ENCODE peak calls at places on chromosomes 1 and 21, in ten cellular contexts. U is PC-3, D is WTC11, A is breast epithelium, V is omental fat pad, E is dorsolateral prefrontal cortex, J is astrocyte, S is HepG2, P is AG10803, R is upper lobe of right lung. C is an unnamed sample.

GRCh38 chr1:33036051-33036525 is 595 bp downstream of the AK2 start:
- DNase-seq in U (peak), D (no peak), A (no peak), V (no peak), E (no peak), J (no peak), S (peak), P (peak), R (no peak), C (no peak)

GRCh38 chr1:228900099-228900965 is 165.1 kb downstream of the RHOU start:
- DNase-seq in U (no peak), D (no peak), A (peak), V (no peak), E (no peak), J (peak), S (no peak), P (no peak), R (no peak), C (no peak)

GRCh38 chr1:116770625-116771024 is 16.4 kb downstream of the CD2 start:
- DNase-seq in U (no peak), D (no peak), A (no peak), V (no peak), E (no peak), J (no peak), S (no peak), P (no peak), R (no peak), C (no peak)

GRCh38 chr1:180585994-180586359 is 27.2 kb downstream of the OVAAL start:
- DNase-seq in U (no peak), D (no peak), A (no peak), V (no peak), E (no peak), J (no peak), S (no peak), P (no peak), R (no peak), C (no peak)

GRCh38 chr1:9451086-9451485 is 88.2 kb upstream of the SLC25A33 start:
- DNase-seq in U (no peak), D (no peak), A (no peak), V (no peak), E (no peak), J (no peak), S (no peak), P (no peak), R (no peak), C (no peak)

GRCh38 chr1:150165622-150166612 is 16.2 kb downstream of the PLEKHO1 start:
- DNase-seq in U (peak), D (peak), A (no peak), V (no peak), E (no peak), J (no peak), S (peak), P (peak), R (no peak), C (peak)

GRCh38 chr21:33076600-33077329 is 6.8 kb downstream of the OLIG1 start:
- DNase-seq in U (no peak), D (no peak), A (no peak), V (no peak), E (no peak), J (no peak), S (no peak), P (no peak), R (no peak), C (no peak)

GRCh38 chr1:51898090-51898734 is 19.7 kb upstream of the NRDC start:
- DNase-seq in U (peak), D (no peak), A (no peak), V (no peak), E (no peak), J (peak), S (no peak), P (peak), R (no peak), C (no peak)

GRCh38 chr1:233020441-233020840 is 70.0 kb downstream of the NTPCR start:
- DNase-seq in U (no peak), D (no peak), A (no peak), V (no peak), E (no peak), J (peak), S (no peak), P (no peak), R (no peak), C (no peak)

GRCh38 chr1:226627050-226627755 is 78.6 kb downstream of the STUM start:
- DNase-seq in U (no peak), D (no peak), A (no peak), V (no peak), E (no peak), J (no peak), S (no peak), P (no peak), R (peak), C (peak)

GRCh38 chr21:38985423-38986378 is 180.0 kb downstream of the ETS2 start:
- DNase-seq in U (no peak), D (no peak), A (peak), V (peak), E (no peak), J (peak), S (no peak), P (peak), R (peak), C (no peak)

GRCh38 chr1:77857557-77857956 is 30.9 kb upstream of the NEXN start:
- DNase-seq in U (no peak), D (no peak), A (no peak), V (no peak), E (no peak), J (peak), S (no peak), P (peak), R (no peak), C (no peak)

GRCh38 chr1:32074841-32075240 is 2.1 kb downstream of the TMEM39B start:
- DNase-seq in U (no peak), D (no peak), A (no peak), V (no peak), E (no peak), J (no peak), S (no peak), P (no peak), R (no peak), C (no peak)

GRCh38 chr1:68819190-68819829 is 322.4 kb upstream of the DEPDC1 start:
- DNase-seq in U (peak), D (peak), A (no peak), V (no peak), E (no peak), J (peak), S (no peak), P (peak), R (no peak), C (no peak)

GRCh38 chr1:161079436-161080110 is 9.8 kb downstream of the NECTIN4 start:
- DNase-seq in U (no peak), D (no peak), A (no peak), V (no peak), E (no peak), J (no peak), S (no peak), P (no peak), R (no peak), C (no peak)

GRCh38 chr1:60388092-60388987 is 314.8 kb upstream of the C1orf87 start:
- DNase-seq in U (peak), D (no peak), A (no peak), V (no peak), E (no peak), J (peak), S (no peak), P (no peak), R (no peak), C (no peak)

GRCh38 chr1:170741678-170742077 is 77.7 kb downstream of the PRRX1 start:
- DNase-seq in U (no peak), D (no peak), A (no peak), V (no peak), E (no peak), J (no peak), S (no peak), P (no peak), R (no peak), C (no peak)

GRCh38 chr1:170743083-170743482 is 79.2 kb downstream of the PRRX1 start:
- DNase-seq in U (no peak), D (no peak), A (no peak), V (no peak), E (no peak), J (no peak), S (no peak), P (no peak), R (no peak), C (no peak)

GRCh38 chr1:170739803-170740202 is 75.9 kb downstream of the PRRX1 start:
- DNase-seq in U (no peak), D (no peak), A (no peak), V (no peak), E (no peak), J (no peak), S (no peak), P (no peak), R (no peak), C (no peak)

DNA sequence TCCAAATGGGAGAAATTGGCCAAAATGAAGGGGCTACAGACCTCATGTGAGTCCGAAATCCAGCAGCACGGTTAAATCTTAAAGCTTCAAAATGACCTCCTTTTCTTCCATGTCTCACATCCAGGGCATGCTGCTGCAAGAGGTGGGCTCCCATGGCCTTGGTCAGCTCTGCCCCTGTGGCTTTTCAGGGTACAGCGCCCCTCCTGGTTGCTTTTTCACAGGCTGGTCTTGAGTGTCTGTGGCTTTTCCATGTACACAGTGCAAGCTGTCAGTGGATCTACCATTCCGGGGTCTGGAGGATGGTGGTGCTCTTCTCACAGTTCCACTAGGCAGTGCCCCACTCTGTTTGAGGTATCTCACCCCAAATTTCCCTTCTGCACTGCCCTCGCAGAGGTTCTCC is 78.7 kb downstream of the PRRX1 start:
- DNase-seq in U (no peak), D (no peak), A (no peak), V (no peak), E (no peak), J (no peak), S (no peak), P (no peak), R (no peak), C (no peak)
- TF ChIP-seq CTCF in U (no peak), D (no peak), A (no peak), V (no peak), E (no peak), J (no peak), S (no peak), P (no peak), R (no peak), C (no peak)

DNA sequence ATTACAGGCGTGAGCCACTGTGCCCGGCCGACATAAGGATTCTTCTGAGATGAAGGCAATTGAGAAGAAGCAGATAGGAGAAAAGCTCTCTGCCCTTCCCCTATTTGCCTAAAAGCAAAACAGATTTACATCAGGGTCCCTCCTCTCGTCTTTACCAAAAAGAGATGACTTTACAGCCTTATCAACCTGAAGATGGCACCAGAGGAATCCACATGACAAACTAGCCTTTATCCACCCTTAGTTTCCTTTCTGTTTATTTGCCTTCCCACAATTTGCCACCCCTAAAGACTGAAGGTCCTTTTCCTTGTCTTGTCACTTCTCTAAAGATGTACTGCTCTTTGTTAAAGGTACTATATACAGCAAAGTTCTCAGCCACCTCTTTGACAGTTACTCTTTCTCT is 70.7 kb upstream of the KRTAP19-8 start:
- DNase-seq in U (peak), D (no peak), A (no peak), V (no peak), E (no peak), J (no peak), S (no peak), P (peak), R (no peak), C (no peak)
- TF ChIP-seq CTCF in U (peak), D (no peak), A (no peak), V (no peak), E (peak), J (no peak), S (peak), P (peak), R (no peak), C (no peak)

GRCh38 chr1:159054427-159054826 is 22.1 kb downstream of the AIM2 start:
- DNase-seq in U (no peak), D (no peak), A (no peak), V (no peak), E (no peak), J (peak), S (no peak), P (no peak), R (no peak), C (no peak)

GRCh38 chr1:159058751-159059150 is 17.8 kb downstream of the AIM2 start:
- DNase-seq in U (no peak), D (no peak), A (no peak), V (no peak), E (no peak), J (no peak), S (no peak), P (no peak), R (no peak), C (no peak)

GRCh38 chr1:159051436-159051835 is 25.1 kb downstream of the AIM2 start:
- DNase-seq in U (no peak), D (no peak), A (no peak), V (no peak), E (no peak), J (no peak), S (no peak), P (no peak), R (no peak), C (no peak)

GRCh38 chr1:159056069-159056698 is 20.4 kb downstream of the AIM2 start:
- DNase-seq in U (no peak), D (peak), A (no peak), V (no peak), E (no peak), J (no peak), S (no peak), P (no peak), R (no peak), C (no peak)

GRCh38 chr1:159055181-159055621 is 21.4 kb downstream of the AIM2 start:
- DNase-seq in U (no peak), D (no peak), A (no peak), V (no peak), E (no peak), J (no peak), S (no peak), P (no peak), R (no peak), C (no peak)
- TF ChIP-seq CTCF in U (no peak), D (no peak), A (no peak), V (no peak), E (no peak), J (no peak), S (no peak), P (no peak), R (no peak), C (no peak)

GRCh38 chr21:40662889-40663288 is 184.1 kb downstream of the DSCAM start:
- DNase-seq in U (no peak), D (no peak), A (no peak), V (no peak), E (no peak), J (no peak), S (no peak), P (no peak), R (no peak), C (no peak)

GRCh38 chr21:40658237-40658636 is 188.7 kb downstream of the DSCAM start:
- DNase-seq in U (no peak), D (no peak), A (no peak), V (no peak), E (no peak), J (no peak), S (no peak), P (no peak), R (no peak), C (no peak)

DNA sequence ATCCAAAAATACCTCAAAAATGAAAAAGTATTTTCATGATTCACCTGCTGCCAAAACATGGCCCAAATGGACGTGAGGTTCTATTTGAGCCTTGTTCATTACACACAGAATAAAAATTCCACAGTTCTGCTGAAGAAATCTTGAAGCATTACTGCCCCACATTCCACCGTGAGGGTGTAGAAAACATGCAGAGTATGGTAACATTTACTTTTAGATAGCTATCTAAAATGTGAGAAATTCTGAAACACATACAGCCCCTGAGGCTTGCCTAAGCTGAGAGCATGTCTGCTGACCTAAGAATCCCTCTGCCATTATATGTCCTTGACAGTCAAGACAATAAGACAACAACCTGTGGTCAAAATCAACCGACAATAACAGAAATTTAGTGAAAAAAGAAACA is 186.5 kb downstream of the DSCAM start:
- DNase-seq in U (no peak), D (no peak), A (no peak), V (no peak), E (no peak), J (no peak), S (no peak), P (no peak), R (no peak), C (no peak)
- TF ChIP-seq CTCF in U (no peak), D (no peak), A (no peak), V (no peak), E (no peak), J (no peak), S (no peak), P (no peak), R (no peak), C (no peak)

DNA sequence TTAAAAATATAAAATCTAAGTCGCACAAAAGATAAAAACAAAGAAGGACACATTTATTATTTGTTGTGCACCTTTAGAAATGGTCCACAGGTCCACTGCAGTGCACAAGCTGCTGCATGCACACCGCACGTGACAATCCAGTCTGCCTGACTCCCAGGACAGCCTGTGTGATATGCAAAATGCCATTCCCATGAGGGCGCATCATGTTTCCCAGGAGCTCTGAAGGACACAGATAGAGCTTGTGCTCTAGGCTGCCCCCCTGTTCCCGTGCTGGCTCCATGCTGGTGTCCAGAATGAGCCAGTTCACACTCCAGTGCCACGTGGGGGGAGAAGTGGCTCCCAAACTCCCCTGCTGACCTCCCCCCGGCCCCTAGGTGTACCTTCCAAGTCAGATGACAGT is 26.5 kb downstream of the RAB7B start:
- DNase-seq in U (peak), D (peak), A (no peak), V (peak), E (no peak), J (peak), S (peak), P (peak), R (peak), C (no peak)
- TF ChIP-seq CTCF in U (no peak), D (no peak), A (no peak), V (no peak), E (no peak), J (no peak), S (peak), P (peak), R (no peak), C (no peak)

GRCh38 chr1:94438692-94439276 is 20.6 kb downstream of the ABCD3 start:
- DNase-seq in U (no peak), D (no peak), A (no peak), V (no peak), E (no peak), J (peak), S (peak), P (peak), R (no peak), C (no peak)

GRCh38 chr1:94434339-94435092 is 16.3 kb downstream of the ABCD3 start:
- DNase-seq in U (no peak), D (no peak), A (no peak), V (no peak), E (no peak), J (no peak), S (no peak), P (peak), R (no peak), C (no peak)

GRCh38 chr1:94440088-94440487 is 21.9 kb downstream of the ABCD3 start:
- DNase-seq in U (no peak), D (no peak), A (no peak), V (no peak), E (no peak), J (no peak), S (no peak), P (no peak), R (no peak), C (no peak)
- TF ChIP-seq CTCF in U (peak), D (no peak), A (no peak), V (no peak), E (peak), J (no peak), S (no peak), P (no peak), R (no peak), C (no peak)

GRCh38 chr1:8165595-8166360 is 139.7 kb upstream of the ERRFI1 start:
- DNase-seq in U (no peak), D (peak), A (no peak), V (no peak), E (no peak), J (no peak), S (no peak), P (no peak), R (no peak), C (no peak)
- TF ChIP-seq CTCF in U (peak), D (no peak), A (no peak), V (no peak), E (no peak), J (no peak), S (peak), P (no peak), R (no peak), C (no peak)

GRCh38 chr1:8424539-8425116 is 106.7 kb downstream of the SLC45A1 start:
- DNase-seq in U (peak), D (peak), A (peak), V (no peak), E (no peak), J (no peak), S (no peak), P (no peak), R (peak), C (peak)

GRCh38 chr1:8423134-8423701 is 105.3 kb downstream of the SLC45A1 start:
- DNase-seq in U (no peak), D (peak), A (no peak), V (no peak), E (no peak), J (no peak), S (no peak), P (no peak), R (peak), C (peak)

GRCh38 chr1:8425150-8425780 is 107.4 kb downstream of the SLC45A1 start:
- DNase-seq in U (no peak), D (no peak), A (no peak), V (no peak), E (no peak), J (no peak), S (no peak), P (no peak), R (no peak), C (no peak)

GRCh38 chr1:8422439-8423133 is 104.7 kb downstream of the SLC45A1 start:
- DNase-seq in U (peak), D (no peak), A (no peak), V (no peak), E (no peak), J (peak), S (no peak), P (peak), R (no peak), C (no peak)

GRCh38 chr1:8423702-8424538 is 106.0 kb downstream of the SLC45A1 start:
- DNase-seq in U (peak), D (peak), A (no peak), V (no peak), E (no peak), J (peak), S (peak), P (peak), R (peak), C (peak)
- TF ChIP-seq CTCF in U (no peak), D (no peak), A (peak), V (no peak), E (no peak), J (no peak), S (no peak), P (no peak), R (no peak), C (no peak)

C was measured in activated B cell treated with CpG ODN at 0.5 μM for 24 hours.